ENCODE peak calls at places on chromosomes 2 and 18, in eight cellular contexts. K is fibroblast of lung, A is colonic mucosa, O is cardiac muscle cell, U is right lobe of liver, P is neural progenitor cell, Z is lower lobe of right lung, S is heart left ventricle. B is an unnamed sample.

GRCh38 chr2:108560895-108561530 is 26.7 kb downstream of the LIMS1 start:
- DNase-seq in K (no peak), A (no peak), O (no peak), U (no peak), P (no peak), Z (no peak), S (no peak), B (no peak)

GRCh38 chr2:257842-258241 is 6.0 kb downstream of the SH3YL1 start:
- DNase-seq in K (no peak), A (no peak), O (no peak), U (no peak), P (no peak), Z (no peak), S (no peak), B (no peak)

GRCh38 chr2:164737612-164738081 is 104.0 kb downstream of the COBLL1 start:
- DNase-seq in K (peak; percentile 55), A (peak; percentile 64), O (peak; percentile 72), U (peak; percentile 67), P (peak; percentile 83), Z (peak; percentile 60), S (peak; percentile 40), B (peak; percentile 54)

GRCh38 chr18:44651918-44652317 is 28.8 kb upstream of the SETBP1 start:
- DNase-seq in K (no peak), A (no peak), O (no peak), U (no peak), P (no peak), Z (no peak), S (no peak), B (no peak)

GRCh38 chr2:136310005-136310495 is 192.1 kb upstream of the CXCR4 start:
- DNase-seq in K (no peak), A (no peak), O (no peak), U (no peak), P (no peak), Z (no peak), S (no peak), B (no peak)

GRCh38 chr2:71423817-71424420 is 29.4 kb upstream of the DYSF start:
- DNase-seq in K (no peak), A (no peak), O (peak; percentile 4), U (no peak), P (no peak), Z (no peak), S (no peak), B (no peak)

GRCh38 chr2:112255875-112256274 is 1.0 kb upstream of the ZC3H8 start:
- DNase-seq in K (no peak), A (no peak), O (no peak), U (no peak), P (no peak), Z (no peak), S (no peak), B (no peak)

GRCh38 chr2:48852938-48853337 is 97.4 kb upstream of the LHCGR start:
- DNase-seq in K (peak; percentile 77), A (no peak), O (peak; percentile 66), U (no peak), P (no peak), Z (no peak), S (no peak), B (no peak)

GRCh38 chr2:152718909-152719645 is 657 bp downstream of the ARL6IP6 start:
- DNase-seq in K (peak; percentile 38), A (peak; percentile 84), O (peak; percentile 22), U (no peak), P (peak; percentile 80), Z (no peak), S (peak; percentile 23), B (no peak)

GRCh38 chr2:10057231-10058107 is 14.1 kb downstream of the KLF11 start:
- DNase-seq in K (peak; percentile 92), A (peak; percentile 81), O (peak; percentile 89), U (peak; percentile 50), P (peak; percentile 69), Z (peak; percentile 62), S (peak; percentile 67), B (peak; percentile 69)

DNA sequence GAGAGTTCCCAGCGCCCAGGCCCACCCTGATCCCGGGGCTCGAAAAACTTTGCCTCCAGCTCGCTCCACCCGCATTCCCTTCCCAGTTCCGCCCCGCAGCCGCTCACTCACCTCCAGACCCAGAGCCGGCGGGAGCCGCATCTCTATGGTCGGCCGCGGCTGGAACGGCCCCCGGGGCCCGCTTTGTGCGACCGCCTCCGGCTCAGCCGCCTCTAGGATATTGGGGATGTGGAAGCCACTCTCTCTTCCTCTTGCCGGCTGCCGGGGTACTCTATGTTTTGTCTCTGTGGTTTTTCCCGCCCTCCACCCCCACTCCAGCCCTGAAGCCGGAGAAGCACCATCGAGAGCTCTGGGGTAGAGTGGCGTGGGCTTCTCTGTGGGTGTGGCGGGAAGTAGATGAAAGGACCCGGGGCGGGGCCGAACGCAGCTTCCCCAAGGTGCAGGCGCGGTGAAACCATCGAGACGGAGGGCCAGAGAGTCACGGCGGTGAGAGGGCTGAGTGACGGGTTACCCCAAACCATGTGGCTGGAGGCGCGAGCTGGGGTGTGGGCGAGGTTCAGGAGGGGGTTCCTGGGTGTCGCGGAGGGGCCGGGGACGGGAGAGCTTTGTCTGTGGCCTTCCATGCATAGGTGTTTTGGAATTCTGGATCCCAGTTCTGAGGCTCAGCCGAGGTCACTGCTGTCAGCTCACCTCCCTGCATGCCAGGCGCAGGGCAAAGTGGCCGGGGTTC is at the start of the genes BCS1L and ZNF142:
- DNase-seq in K (peak; percentile 85), A (peak; percentile 98), O (peak; percentile 88), U (peak; percentile 95), P (peak; percentile 94), Z (peak; percentile 95), S (peak; percentile 92), B (peak; percentile 92)
- H3K27ac ChIP-seq in K (peak within 1 kb of the TSS; percentile 57), A (peak within 1 kb of the TSS; percentile 81), O (peak within 1 kb of the TSS; percentile 19), U (peak within 1 kb of the TSS; percentile 8), P (peak within 1 kb of the TSS; percentile 69), Z (peak within 1 kb of the TSS; percentile 72), S (peak within 1 kb of the TSS; percentile 84), B (peak within 1 kb of the TSS; percentile 81)

DNA sequence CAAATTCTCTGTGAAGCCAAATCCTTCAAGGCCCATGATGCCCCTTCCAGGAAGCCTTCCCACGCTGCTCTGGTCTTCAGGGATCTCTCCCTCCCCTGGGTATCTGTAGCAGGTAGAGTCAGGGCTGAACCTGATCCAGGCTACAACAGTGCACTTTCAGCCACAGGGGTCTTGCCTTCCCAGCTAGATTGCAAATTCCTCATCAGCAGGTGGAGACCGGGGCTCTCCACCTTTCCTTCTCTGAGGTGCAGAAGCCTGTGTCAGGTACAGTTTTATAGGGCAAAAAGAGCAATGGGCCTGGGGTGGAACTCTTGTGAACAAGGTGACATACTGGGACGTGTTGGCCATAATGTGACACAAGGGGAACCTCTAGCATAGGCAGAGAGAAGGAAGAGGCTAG is 312.9 kb downstream of the MYCN start:
- DNase-seq in K (no peak), A (no peak), O (no peak), U (no peak), P (no peak), Z (no peak), S (no peak), B (no peak)
- H3K4me3 ChIP-seq in K (no peak overlapping the region), A (no peak overlapping the region), O (no peak overlapping the region), U (no peak overlapping the region), P (no peak overlapping the region), Z (no peak overlapping the region), S (no peak overlapping the region), B (no peak overlapping the region)

DNA sequence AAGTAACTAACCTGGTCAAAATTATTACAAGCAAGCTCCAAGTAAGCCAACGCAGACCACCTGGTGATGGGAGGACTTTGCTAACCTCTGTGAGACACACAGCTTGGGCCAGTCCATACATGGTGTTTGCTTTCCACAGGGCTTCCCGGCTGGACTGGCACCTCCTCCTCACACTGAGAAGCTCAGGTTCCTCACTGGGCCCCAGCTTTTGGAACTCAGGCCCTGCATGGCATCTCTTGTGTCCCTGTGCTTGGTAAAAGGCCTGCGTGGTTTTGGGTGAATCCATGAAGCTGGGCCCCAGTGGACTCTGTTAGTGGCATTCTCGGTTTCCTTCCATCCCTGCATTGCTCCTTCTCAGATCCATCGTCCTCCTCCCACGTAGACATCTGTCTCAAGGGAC is 123.4 kb downstream of the VAPA start:
- DNase-seq in K (no peak), A (no peak), O (no peak), U (no peak), P (no peak), Z (no peak), S (no peak), B (no peak)
- TF ChIP-seq CTCF in K (no peak), A (no peak), O (no peak), U (no peak), P (no peak), Z (no peak), S (no peak), B (no peak)

GRCh38 chr2:4381049-4381448 is 677.7 kb downstream of the DCDC2C start:
- DNase-seq in K (no peak), A (no peak), O (no peak), U (no peak), P (peak; percentile 77), Z (no peak), S (no peak), B (no peak)

DNA sequence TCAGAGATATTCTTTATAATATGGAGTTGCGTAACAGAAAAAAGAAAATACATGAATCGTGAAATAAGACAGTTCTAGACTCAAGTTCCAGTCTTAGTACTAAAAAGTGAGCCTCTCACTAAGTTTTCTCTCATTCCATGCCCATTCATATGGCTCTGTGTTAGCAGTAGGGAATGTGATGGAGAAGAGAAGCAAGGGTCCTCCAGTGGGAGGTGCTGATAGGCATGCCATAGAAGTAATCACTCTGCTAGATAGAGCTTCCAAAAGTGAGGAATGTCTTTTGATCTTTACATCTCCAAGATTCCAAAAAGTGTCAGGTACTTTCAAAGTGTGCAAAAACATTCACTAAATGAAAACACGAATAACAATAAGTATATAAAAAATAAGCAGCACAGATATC is 678.4 kb downstream of the DCDC2C start:
- DNase-seq in K (no peak), A (no peak), O (no peak), U (no peak), P (peak; percentile 10), Z (no peak), S (no peak), B (no peak)
- H3K27ac ChIP-seq in K (no peak overlapping the region), A (no peak overlapping the region), O (no peak overlapping the region), U (no peak overlapping the region), P (peak overlapping the region; percentile 81), Z (no peak overlapping the region), S (no peak overlapping the region), B (no peak overlapping the region)

B was measured in heart right ventricle.